ENCODE peak calls at places on chromosomes 6 and 20, in eight cellular contexts. A, V, W, X, I, H, P and K are unnamed samples.

GRCh38 chr6:1313755-1314503 is 2.0 kb downstream of the FOXQ1 start:
- DNase-seq in P (peak; percentile 53), I (no peak), W (peak; percentile 70), X (peak; percentile 71), A (no peak), V (no peak), H (no peak), K (peak; percentile 74)

GRCh38 chr20:51749674-51750036 is 18.5 kb downstream of the ATP9A start:
- DNase-seq in A (no peak), V (no peak), I (no peak), X (no peak), H (no peak), W (no peak), P (no peak), K (no peak)

GRCh38 chr6:127483399-127484055 is 24.3 kb upstream of the KIAA0408 start:
- DNase-seq in W (no peak), X (no peak), V (no peak), A (no peak), H (no peak), I (no peak), P (no peak), K (no peak)

GRCh38 chr6:170139531-170139930 is 151.3 kb downstream of the DLL1 start:
- DNase-seq in P (no peak), I (peak; percentile 51), W (no peak), V (no peak), H (peak; percentile 43), A (no peak), X (no peak), K (no peak)

GRCh38 chr20:33433465-33433864 is 10.1 kb downstream of the SNTA1 start:
- DNase-seq in P (no peak), W (no peak), H (peak; percentile 96), V (no peak), A (no peak), X (no peak), I (no peak), K (no peak)

GRCh38 chr20:2305946-2306345 is 10.1 kb downstream of the TGM3 start:
- DNase-seq in A (no peak), I (no peak), W (no peak), X (no peak), P (no peak), V (no peak), H (no peak), K (no peak)

GRCh38 chr20:64119301-64119680 is 11.9 kb upstream of the NPBWR2 start:
- DNase-seq in I (peak; percentile 75), V (no peak), A (no peak), H (no peak), X (no peak), W (peak; percentile 30), P (no peak), K (no peak)

GRCh38 chr6:139587469-139587868 is 213.0 kb upstream of the CITED2 start:
- DNase-seq in V (peak; percentile 89), A (no peak), I (no peak), H (no peak), P (no peak), X (no peak), W (no peak), K (no peak)

GRCh38 chr6:34608321-34609091 is 52.4 kb upstream of the SPDEF start:
- DNase-seq in W (no peak), V (no peak), P (no peak), I (no peak), A (no peak), X (no peak), H (no peak), K (no peak)

GRCh38 chr6:69957990-69958559 is 91.7 kb downstream of the COL19A1 start:
- DNase-seq in P (no peak), A (no peak), I (no peak), W (no peak), X (no peak), V (no peak), H (no peak), K (no peak)

GRCh38 chr6:111353914-111354464 is 129.0 kb downstream of the REV3L start:
- DNase-seq in A (no peak), H (no peak), I (no peak), W (no peak), P (no peak), V (no peak), X (no peak), K (no peak)

GRCh38 chr6:21634582-21634981 is 41.0 kb downstream of the SOX4 start:
- DNase-seq in H (no peak), W (no peak), I (no peak), A (no peak), X (no peak), V (peak; percentile 86), P (no peak), K (no peak)

GRCh38 chr6:1136415-1136774 is 175.5 kb upstream of the FOXQ1 start:
- DNase-seq in X (no peak), V (no peak), A (no peak), I (no peak), H (no peak), W (no peak), P (no peak), K (no peak)

GRCh38 chr20:47019106-47019824 is 124.6 kb downstream of the EYA2 start:
- DNase-seq in H (no peak), W (peak; percentile 45), X (no peak), P (no peak), V (peak; percentile 89), A (no peak), I (no peak), K (no peak)

GRCh38 chr6:53441035-53441493 is 92.3 kb upstream of the ELOVL5 start:
- DNase-seq in P (no peak), A (no peak), X (no peak), I (no peak), W (no peak), V (no peak), H (no peak), K (no peak)
- TF ChIP-seq CTCF in P (no peak), A (no peak), X (no peak), I (no peak), W (no peak), V (no peak), H (no peak), K (no peak)

GRCh38 chr6:163577404-163577803 is 162.9 kb downstream of the QKI start:
- DNase-seq in P (no peak), W (no peak), V (no peak), A (no peak), H (no peak), X (no peak), I (no peak), K (no peak)

GRCh38 chr6:163583558-163583957 is 169.0 kb downstream of the QKI start:
- DNase-seq in H (no peak), V (no peak), I (no peak), X (no peak), W (no peak), P (no peak), A (no peak), K (no peak)

GRCh38 chr6:163580311-163581030 is 166.0 kb downstream of the QKI start:
- DNase-seq in W (no peak), I (no peak), A (no peak), V (no peak), H (no peak), X (no peak), P (no peak), K (no peak)

GRCh38 chr6:163579111-163579879 is 164.8 kb downstream of the QKI start:
- DNase-seq in I (no peak), X (no peak), A (no peak), W (no peak), P (no peak), H (no peak), V (no peak), K (no peak)

DNA sequence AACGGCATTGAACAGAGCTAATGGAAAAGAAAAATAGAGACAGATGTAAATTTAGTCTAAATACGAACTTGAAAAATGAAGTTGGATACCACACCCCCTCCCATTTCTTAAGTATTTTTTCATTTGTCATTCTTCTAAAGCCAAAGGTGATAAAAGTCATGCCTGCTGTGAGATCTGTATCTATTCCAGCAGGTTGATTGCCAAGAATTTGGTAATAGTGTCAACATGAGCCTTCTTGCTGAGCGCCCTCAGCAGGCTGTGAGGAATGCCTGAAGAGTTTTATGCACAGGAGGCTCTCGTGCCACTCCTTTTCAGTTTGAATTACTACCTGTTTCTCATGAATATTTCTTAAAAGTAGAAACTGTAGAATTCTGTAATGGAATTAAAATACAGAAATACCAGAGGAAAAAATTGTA is 165.4 kb downstream of the QKI start:
- DNase-seq in A (no peak), I (no peak), P (no peak), V (no peak), X (no peak), W (no peak), H (no peak), K (no peak)
- TF ChIP-seq CTCF in A (no peak), I (peak; percentile 13), P (no peak), V (peak; percentile 13), X (no peak), W (no peak), H (no peak), K (no peak)

DNA sequence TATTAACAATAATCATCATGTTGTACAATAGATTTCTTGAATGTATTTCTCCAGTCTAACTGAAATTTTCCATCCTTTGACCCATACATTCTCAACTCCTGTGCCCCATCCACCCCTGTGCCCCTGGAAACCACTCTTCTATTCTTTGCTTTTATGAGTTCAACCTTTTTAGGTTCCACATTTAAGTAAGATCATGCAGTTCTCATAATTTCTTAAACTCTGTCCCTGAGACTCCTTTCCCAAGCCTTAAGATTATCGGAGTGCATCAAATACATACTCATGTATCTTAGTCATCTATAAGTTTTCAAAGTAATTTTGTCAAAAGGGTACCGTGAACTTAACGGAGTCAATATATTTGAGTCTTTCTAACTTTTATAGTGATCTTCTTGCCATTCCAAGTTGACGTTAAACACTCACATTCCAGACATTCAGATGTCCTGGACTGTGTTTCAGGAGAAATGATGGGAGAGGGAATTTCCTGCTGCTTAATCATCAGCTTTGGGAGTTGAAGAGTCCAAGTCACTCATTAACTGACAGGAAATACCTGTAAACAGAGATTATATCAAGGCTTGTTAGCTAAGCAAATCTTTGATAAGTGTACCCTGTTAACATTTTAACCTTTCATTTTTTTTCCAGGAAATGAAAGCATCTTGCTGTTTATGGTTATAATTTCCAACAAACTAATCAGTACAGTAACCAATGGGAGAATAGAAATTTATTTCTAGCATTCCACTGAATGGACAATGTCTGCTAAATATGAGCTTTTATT is 73.3 kb downstream of the ADGRG6 start:
- DNase-seq in A (no peak), X (no peak), V (peak; percentile 83), H (no peak), P (no peak), W (no peak), I (no peak), K (no peak)
- TF ChIP-seq CTCF in A (no peak), X (no peak), V (no peak), H (no peak), P (no peak), W (no peak), I (no peak), K (no peak)

DNA sequence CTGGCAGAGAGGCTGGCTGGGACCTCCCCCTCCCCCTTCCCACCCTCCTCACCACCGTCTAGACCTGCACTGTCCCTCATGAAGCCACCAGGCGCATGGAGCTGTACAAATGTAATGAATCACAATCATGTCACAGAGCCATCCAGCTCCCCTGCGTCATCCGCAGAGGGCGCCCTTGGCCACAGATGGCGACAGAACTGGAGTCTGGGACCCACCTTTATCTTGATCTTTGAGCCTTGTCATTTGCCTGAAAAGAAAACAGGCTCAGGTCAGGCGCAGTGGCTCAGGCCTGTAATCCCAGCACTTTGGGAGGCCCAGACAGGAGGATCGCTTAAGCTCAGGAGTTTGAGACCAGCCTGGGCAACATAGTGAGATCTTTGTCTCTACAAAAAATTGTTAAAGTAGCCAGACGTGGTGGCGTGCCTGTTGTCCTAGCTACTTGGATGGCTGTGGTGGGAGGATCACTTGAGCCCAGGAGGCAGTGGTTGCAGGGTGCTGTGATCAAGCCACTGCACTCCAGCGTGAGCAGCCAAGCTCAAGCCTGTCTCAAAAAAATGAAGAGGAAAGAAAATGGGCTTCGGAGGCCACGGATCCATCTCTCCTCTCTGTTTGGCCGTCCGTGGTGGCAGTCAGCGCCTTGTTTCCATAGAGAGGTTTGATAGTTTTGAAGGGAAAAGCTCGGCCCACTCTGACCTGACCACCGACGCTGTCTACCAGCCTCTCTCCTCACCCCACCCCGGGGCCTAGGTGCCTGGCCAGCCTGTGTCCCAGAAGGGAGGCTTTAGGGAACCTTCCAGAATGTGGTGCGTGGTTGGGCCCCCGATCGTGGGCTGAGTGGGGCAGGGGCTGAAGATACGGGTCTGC is 6.2 kb downstream of the COL9A3 start:
- DNase-seq in X (peak; percentile 53), P (no peak), W (peak; percentile 89), V (no peak), I (no peak), H (no peak), A (no peak), K (peak; percentile 49)
- TF ChIP-seq CTCF in X (no peak), P (no peak), W (peak; percentile 61), V (peak; percentile 27), I (peak; percentile 70), H (no peak), A (no peak), K (peak; percentile 18)